ENCODE peak calls at places on chromosomes 12 and 14, in four cellular contexts. U is kidney; H is stimulated activated CD4-positive, alpha-beta T cell treated with anti-CD3 and anti-CD28 coated beads, Interleukin-4, amount 100 ng/mL, for 4 hours; Q is AG20443. D is an unnamed sample.

GRCh38 chr14:64303471-64303917 is 9.3 kb upstream of the ESR2 start:
- DNase-seq in U (no peak), H (no peak), Q (peak), D (no peak)

GRCh38 chr12:5776091-5776490 is 169.0 kb downstream of the ANO2 start:
- DNase-seq in U (no peak), H (no peak), Q (no peak), D (no peak)

GRCh38 chr12:113088971-113089756 is 32.6 kb downstream of the DTX1 start:
- DNase-seq in U (no peak), H (peak), Q (no peak), D (peak)

GRCh38 chr14:64724578-64724930 is 20.3 kb downstream of the PLEKHG3 start:
- DNase-seq in U (peak), H (no peak), Q (no peak), D (peak)

GRCh38 chr12:2682301-2683282 is 112.2 kb upstream of the FKBP4 start:
- DNase-seq in U (peak), H (no peak), Q (peak), D (no peak)

GRCh38 chr14:60092516-60092915 is 793 bp downstream of the PCNX4 start:
- DNase-seq in U (no peak), H (no peak), Q (peak), D (no peak)

GRCh38 chr12:65826513-65827171 is 2.4 kb downstream of the HMGA2 start:
- DNase-seq in U (no peak), H (no peak), Q (peak), D (no peak)

GRCh38 chr14:96086032-96086431 is 46.9 kb downstream of the C14orf132 start:
- DNase-seq in U (no peak), H (no peak), Q (peak), D (no peak)

GRCh38 chr12:110577717-110578521 is 5.2 kb downstream of the PPTC7 start:
- DNase-seq in U (no peak), H (no peak), Q (peak), D (no peak)

GRCh38 chr12:78864483-78865296 is at the start of gene SYT1:
- DNase-seq in U (peak), H (no peak), Q (peak), D (peak)

GRCh38 chr12:25793196-25793595 is 165.3 kb upstream of the RASSF8 start:
- DNase-seq in U (no peak), H (no peak), Q (no peak), D (no peak)

GRCh38 chr14:35336171-35337073 is 44.2 kb downstream of the PSMA6 start:
- DNase-seq in U (peak), H (no peak), Q (no peak), D (peak)

GRCh38 chr14:34713681-34714319 is 593 bp downstream of the CFL2 start:
- DNase-seq in U (peak), H (peak), Q (peak), D (no peak)

GRCh38 chr12:109621271-109621671 is 47.7 kb downstream of the MVK start:
- DNase-seq in U (no peak), H (no peak), Q (peak), D (no peak)

GRCh38 chr12:117294206-117294605 is 67.2 kb downstream of the NOS1 start:
- DNase-seq in U (no peak), H (no peak), Q (no peak), D (no peak)

GRCh38 chr12:121214171-121214777 is 4.3 kb downstream of the P2RX4 start:
- DNase-seq in U (no peak), H (no peak), Q (no peak), D (no peak)

GRCh38 chr12:28711411-28711810 is 437.7 kb upstream of the FAR2 start:
- DNase-seq in U (no peak), H (no peak), Q (no peak), D (no peak)

GRCh38 chr14:105117257-105117646 is 51.3 kb downstream of the JAG2 start:
- DNase-seq in U (no peak), H (no peak), Q (peak), D (no peak)

GRCh38 chr12:6345319-6346071 is 3.6 kb upstream of the TNFRSF1A start:
- DNase-seq in U (peak), H (no peak), Q (peak), D (peak)

GRCh38 chr14:106843951-106844483 is 1317.6 kb downstream of the TMEM121 start:
- DNase-seq in U (peak), H (peak), Q (peak), D (peak)

GRCh38 chr12:72272731-72273498 is 745 bp downstream of the TRHDE start:
- DNase-seq in U (peak), H (no peak), Q (peak), D (peak)

GRCh38 chr14:75176142-75176820 is at the start of gene TMED10:
- DNase-seq in U (peak), H (peak), Q (peak), D (peak)

GRCh38 chr12:78146365-78146772 is 315.7 kb downstream of the NAV3 start:
- DNase-seq in U (no peak), H (no peak), Q (peak), D (no peak)

GRCh38 chr14:22882529-22883190 is 362 bp upstream of the REM2 start:
- DNase-seq in U (no peak), H (no peak), Q (peak), D (no peak)

GRCh38 chr12:112564160-112564559 is 145.4 kb downstream of the PTPN11 start:
- DNase-seq in U (no peak), H (no peak), Q (no peak), D (no peak)

GRCh38 chr14:60951781-60952435 is 29.0 kb downstream of the TRMT5 start:
- DNase-seq in U (no peak), H (no peak), Q (peak), D (no peak)

GRCh38 chr12:126572170-126572569 is 1506.9 kb downstream of the AACS start:
- DNase-seq in U (no peak), H (no peak), Q (no peak), D (no peak)

GRCh38 chr12:115088328-115088994 is 404.5 kb upstream of the TBX3 start:
- DNase-seq in U (peak), H (no peak), Q (peak), D (no peak)

GRCh38 chr12:27076930-27077329 is 5.4 kb downstream of the C12orf71 start:
- DNase-seq in U (no peak), H (no peak), Q (no peak), D (no peak)

GRCh38 chr12:62879691-62880090 is 55.3 kb downstream of the PPM1H start:
- DNase-seq in U (no peak), H (no peak), Q (no peak), D (no peak)

GRCh38 chr14:99930420-99931274 is 134.6 kb upstream of the EVL start:
- DNase-seq in U (no peak), H (no peak), Q (no peak), D (no peak)